ENCODE peak calls at places on chromosomes 16 and 17, in seven cellular contexts. X is tibial nerve, F is heart left ventricle, E is stomach, A is spleen, U is H1, Y is transverse colon. G is an unnamed sample.

GRCh38 chr17:40563371-40564052 is 1.8 kb downstream of the CCR7 start:
- DNase-seq in X (no peak), F (no peak), U (no peak), A (no peak), Y (no peak), E (peak), G (no peak)

GRCh38 chr16:15635926-15636325 is 7.0 kb downstream of the MARF1 start:
- DNase-seq in Y (no peak), U (no peak), X (no peak), F (no peak), A (no peak), E (no peak), G (no peak)

GRCh38 chr17:17468217-17469010 is 8.4 kb upstream of the MED9 start:
- DNase-seq in U (no peak), Y (no peak), F (no peak), A (no peak), X (no peak), E (no peak), G (no peak)

GRCh38 chr16:67552476-67552875 is 9.8 kb upstream of the CTCF start:
- DNase-seq in A (peak), X (no peak), F (peak), Y (no peak), U (no peak), E (no peak), G (no peak)

GRCh38 chr17:40645932-40646331 is 1.7 kb downstream of the SMARCE1 start:
- DNase-seq in E (no peak), A (no peak), Y (no peak), F (no peak), U (no peak), X (no peak), G (no peak)

GRCh38 chr16:78483124-78483992 is 383.9 kb downstream of the WWOX start:
- DNase-seq in A (no peak), F (no peak), Y (no peak), X (no peak), E (no peak), U (no peak), G (no peak)

GRCh38 chr16:50021509-50021908 is 3.5 kb upstream of the CNEP1R1 start:
- DNase-seq in Y (no peak), E (no peak), X (no peak), F (no peak), U (no peak), A (no peak), G (no peak)

GRCh38 chr16:66335704-66336329 is 30.7 kb upstream of the CDH5 start:
- DNase-seq in A (peak), Y (peak), X (no peak), E (no peak), F (peak), U (no peak), G (no peak)

GRCh38 chr16:24035127-24035842 is 199.5 kb downstream of the PRKCB start:
- DNase-seq in U (no peak), E (no peak), Y (peak), X (no peak), A (peak), F (no peak), G (no peak)

GRCh38 chr17:64775701-64776570 is 113.8 kb upstream of the SMURF2 start:
- DNase-seq in E (no peak), A (no peak), U (no peak), X (no peak), F (no peak), Y (no peak), G (no peak)

GRCh38 chr17:47205419-47205963 is 3.7 kb upstream of the MYL4 start:
- DNase-seq in X (peak), A (peak), U (no peak), F (peak), Y (peak), E (peak), G (no peak)

GRCh38 chr17:2593846-2594656 is 597 bp downstream of the PAFAH1B1 start:
- DNase-seq in X (peak), E (peak), F (peak), A (peak), Y (peak), U (no peak), G (peak)

GRCh38 chr16:88282221-88283041 is 100.3 kb upstream of the ZNF469 start:
- DNase-seq in U (no peak), A (no peak), F (no peak), E (no peak), X (no peak), Y (no peak), G (no peak)

GRCh38 chr17:28416703-28417311 is 10.8 kb upstream of the SLC46A1 start:
- DNase-seq in U (no peak), E (peak), A (no peak), X (peak), F (peak), Y (peak), G (peak)

GRCh38 chr17:80946449-80946848 is 45.2 kb upstream of the CHMP6 start:
- DNase-seq in X (no peak), U (no peak), Y (no peak), F (no peak), A (peak), E (no peak), G (no peak)

GRCh38 chr16:58730724-58731370 is 3.3 kb downstream of the GOT2 start:
- DNase-seq in U (no peak), A (no peak), F (no peak), E (no peak), X (no peak), Y (no peak), G (no peak)

GRCh38 chr16:58733248-58733670 is 857 bp downstream of the GOT2 start:
- DNase-seq in Y (peak), X (no peak), F (no peak), E (no peak), A (no peak), U (no peak), G (no peak)

GRCh38 chr16:58732545-58733247 is 1.4 kb downstream of the GOT2 start:
- DNase-seq in X (no peak), Y (no peak), F (no peak), E (no peak), A (no peak), U (no peak), G (no peak)

GRCh38 chr16:58734459-58734787 is 307 bp upstream of the GOT2 start:
- DNase-seq in X (no peak), U (no peak), Y (no peak), E (no peak), F (no peak), A (no peak), G (no peak)

GRCh38 chr16:58733671-58734458 is at the start of gene GOT2:
- DNase-seq in F (peak), E (peak), U (peak), Y (peak), A (peak), X (peak), G (peak)
- TF ChIP-seq POLR2A in F (no peak), E (no peak), U (peak), Y (peak), A (no peak), X (no peak), G (peak)

GRCh38 chr16:28192811-28193529 is 18.8 kb downstream of the XPO6 start:
- DNase-seq in F (no peak), E (peak), A (peak), X (no peak), Y (peak), U (no peak), G (no peak)

GRCh38 chr16:28195859-28196258 is 15.9 kb downstream of the XPO6 start:
- DNase-seq in X (no peak), Y (no peak), F (no peak), A (no peak), E (no peak), U (no peak), G (no peak)

GRCh38 chr16:28200661-28201060 is 11.1 kb downstream of the XPO6 start:
- DNase-seq in X (no peak), E (no peak), Y (no peak), U (no peak), A (no peak), F (no peak), G (no peak)

GRCh38 chr16:28193530-28194423 is 18.0 kb downstream of the XPO6 start:
- DNase-seq in X (no peak), A (no peak), Y (no peak), F (no peak), E (no peak), U (no peak), G (no peak)

DNA sequence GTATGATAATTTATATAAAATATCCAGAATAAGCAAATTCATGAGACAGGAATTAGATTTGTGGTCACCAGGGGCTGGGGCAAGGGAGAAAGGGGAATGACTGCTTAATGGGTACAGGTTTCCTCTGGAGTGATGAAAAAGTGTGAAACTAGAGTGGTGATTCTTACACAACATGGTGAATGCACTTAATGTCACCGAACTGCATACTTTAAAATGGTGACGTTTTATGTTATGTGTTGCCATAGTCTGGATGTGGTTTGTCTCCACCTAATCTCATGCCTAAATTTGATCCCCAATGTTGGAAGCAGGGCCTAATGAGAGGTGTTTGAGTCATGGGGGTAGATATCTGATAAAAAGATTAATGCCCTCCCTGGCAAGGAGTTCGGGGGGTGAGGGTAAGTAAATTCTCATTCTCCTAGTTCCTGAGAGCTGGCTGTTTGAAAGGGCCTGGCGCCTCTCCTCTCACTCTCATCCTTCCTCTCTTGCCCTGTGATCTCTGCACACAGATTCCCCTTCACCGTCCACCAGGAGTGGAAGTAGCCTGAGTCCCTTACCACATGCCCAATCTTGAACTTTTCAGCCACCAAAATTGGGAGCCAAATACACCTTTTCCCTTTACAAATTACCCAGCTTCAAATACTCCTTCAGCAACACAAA is 15.3 kb downstream of the XPO6 start:
- DNase-seq in F (no peak), E (no peak), A (no peak), X (no peak), Y (no peak), U (no peak), G (no peak)
- H3K27ac ChIP-seq in F (no peak), E (no peak), A (no peak), X (no peak), Y (no peak), U (no peak), G (no peak)

DNA sequence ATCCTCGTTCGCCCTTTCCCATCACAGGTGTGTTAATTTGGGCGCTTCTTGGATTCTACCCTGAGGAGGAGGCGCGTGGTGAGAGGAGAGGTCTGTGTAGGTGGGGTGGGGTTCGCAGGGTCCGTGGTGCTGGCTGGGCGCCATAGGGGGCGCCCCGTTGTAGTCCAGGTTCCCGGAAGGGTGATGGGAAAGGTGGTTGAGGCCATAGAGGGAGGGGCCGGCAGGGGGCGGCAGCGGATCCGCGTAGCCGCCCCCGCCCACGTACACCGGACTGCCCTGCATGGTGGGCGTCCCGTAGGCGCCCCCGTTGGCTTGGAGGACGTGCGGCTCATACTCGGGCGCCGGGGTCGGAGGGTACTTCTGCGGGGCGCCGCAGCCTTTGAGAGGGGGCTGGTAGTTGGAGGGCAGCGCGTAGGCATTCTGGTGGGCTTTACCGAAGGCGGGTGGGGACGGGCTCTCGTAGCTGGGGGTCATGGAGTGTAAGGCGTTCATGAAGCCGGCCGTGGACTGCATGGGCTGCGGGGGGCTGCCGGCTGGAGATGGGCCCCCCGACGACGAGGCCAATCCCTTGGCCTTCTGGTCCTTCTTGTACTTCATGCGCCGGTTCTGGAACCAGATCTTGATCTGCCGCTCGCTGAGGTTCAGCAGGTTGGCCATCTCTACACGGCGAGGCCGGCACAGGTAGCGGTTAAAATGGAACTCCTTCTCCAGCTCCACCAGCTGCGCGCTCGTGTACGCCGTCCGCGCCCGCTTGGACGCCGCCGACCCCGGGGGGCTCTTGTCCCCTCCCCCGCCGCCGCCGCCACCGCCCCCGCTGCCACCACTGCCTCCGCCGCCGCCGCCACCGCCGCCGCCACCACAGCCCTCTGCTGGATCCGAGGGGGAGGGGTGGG is 5.7 kb upstream of the HOXB2 start:
- DNase-seq in X (no peak), U (no peak), F (no peak), E (no peak), A (no peak), Y (no peak), G (no peak)
- TF ChIP-seq CTCF in X (no peak), U (peak), F (no peak), E (no peak), A (no peak), Y (no peak), G (no peak)

DNA sequence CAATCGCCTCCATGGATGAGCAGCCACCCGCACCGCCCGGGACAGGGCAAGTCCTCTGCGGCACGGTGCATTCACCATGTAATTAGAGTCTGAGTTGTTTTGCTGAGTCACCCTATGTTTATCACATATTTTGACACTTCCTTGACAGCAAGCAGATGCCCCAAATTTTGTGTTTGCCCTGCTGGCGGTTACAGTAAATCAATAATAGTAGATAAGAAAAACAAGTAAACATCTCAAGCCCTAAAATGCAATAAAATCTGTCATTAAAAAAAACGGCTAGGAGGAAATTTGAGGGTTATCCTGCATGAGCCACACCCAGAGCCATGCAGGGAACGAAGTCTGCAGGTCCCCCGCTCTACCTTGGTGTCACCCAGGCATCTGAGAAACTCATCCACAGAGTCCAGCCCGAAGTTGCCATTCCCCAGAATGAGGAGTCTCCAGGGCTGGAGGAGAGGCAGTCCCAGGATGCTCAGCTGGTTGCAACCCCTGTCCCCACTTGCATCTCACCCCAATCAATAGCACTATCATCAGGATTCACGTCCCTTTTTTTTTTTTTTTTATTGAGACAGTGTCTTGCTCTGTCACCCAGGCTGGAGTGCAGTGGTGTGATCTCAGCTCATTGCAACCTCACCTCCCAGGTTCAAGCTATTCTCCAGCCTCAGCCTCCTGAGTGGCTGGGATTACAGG is 16.5 kb upstream of the ST6GALNAC1 start:
- DNase-seq in F (no peak), U (no peak), Y (peak), A (no peak), X (no peak), E (no peak), G (peak)
- TF ChIP-seq POLR2A in F (no peak), U (no peak), Y (peak), A (no peak), X (no peak), E (no peak), G (no peak)

G was measured in Peyer's patch.